ENCODE peak calls at places on chromosomes 12 and 14, in eight cellular contexts. One of them, this sample, is unnamed.

GRCh38 chr14:91968280-91968679 is 20.8 kb upstream of the FBLN5 start:
- DNase-seq in GM23338: no peak
- DNase-seq in suprapubic skin: no peak
- DNase-seq in stimulated activated CD8-positive, alpha-beta memory T cell treated with anti-CD3 and anti-CD28 coated beads, Interleukin-4, amount 100 ng/mL, for 24 hours: no peak
- DNase-seq in posterior cingulate gyrus: no peak
- DNase-seq in central memory CD4-positive, alpha-beta T cell: peak
- DNase-seq in left ventricle myocardium inferior: no peak
- DNase-seq in memory B cell: no peak
- DNase-seq in this sample: no peak

GRCh38 chr12:69108024-69108423 is 131.3 kb upstream of the CPSF6 start:
- DNase-seq in memory B cell: no peak
- DNase-seq in left ventricle myocardium inferior: no peak
- DNase-seq in posterior cingulate gyrus: no peak
- DNase-seq in central memory CD4-positive, alpha-beta T cell: no peak
- DNase-seq in stimulated activated CD8-positive, alpha-beta memory T cell treated with anti-CD3 and anti-CD28 coated beads, Interleukin-4, amount 100 ng/mL, for 24 hours: no peak
- DNase-seq in suprapubic skin: no peak
- DNase-seq in GM23338: peak
- DNase-seq in this sample: no peak

GRCh38 chr12:117686911-117687377 is 281.8 kb downstream of the KSR2 start:
- DNase-seq in memory B cell: no peak
- DNase-seq in left ventricle myocardium inferior: no peak
- DNase-seq in GM23338: no peak
- DNase-seq in stimulated activated CD8-positive, alpha-beta memory T cell treated with anti-CD3 and anti-CD28 coated beads, Interleukin-4, amount 100 ng/mL, for 24 hours: no peak
- DNase-seq in central memory CD4-positive, alpha-beta T cell: no peak
- DNase-seq in suprapubic skin: peak
- DNase-seq in posterior cingulate gyrus: peak
- DNase-seq in this sample: peak

GRCh38 chr14:79248131-79248530 is 963.2 kb downstream of the DIO2 start:
- DNase-seq in GM23338: no peak
- DNase-seq in posterior cingulate gyrus: no peak
- DNase-seq in left ventricle myocardium inferior: no peak
- DNase-seq in central memory CD4-positive, alpha-beta T cell: no peak
- DNase-seq in memory B cell: no peak
- DNase-seq in stimulated activated CD8-positive, alpha-beta memory T cell treated with anti-CD3 and anti-CD28 coated beads, Interleukin-4, amount 100 ng/mL, for 24 hours: no peak
- DNase-seq in suprapubic skin: no peak
- DNase-seq in this sample: no peak

GRCh38 chr12:109714141-109714912 is 702 bp downstream of the FAM222A start:
- DNase-seq in stimulated activated CD8-positive, alpha-beta memory T cell treated with anti-CD3 and anti-CD28 coated beads, Interleukin-4, amount 100 ng/mL, for 24 hours: peak
- DNase-seq in memory B cell: peak
- DNase-seq in suprapubic skin: peak
- DNase-seq in GM23338: peak
- DNase-seq in left ventricle myocardium inferior: peak
- DNase-seq in posterior cingulate gyrus: peak
- DNase-seq in central memory CD4-positive, alpha-beta T cell: peak
- DNase-seq in this sample: peak

GRCh38 chr12:123111498-123112165 is 39.3 kb downstream of the PITPNM2 start:
- DNase-seq in posterior cingulate gyrus: no peak
- DNase-seq in central memory CD4-positive, alpha-beta T cell: no peak
- DNase-seq in suprapubic skin: no peak
- DNase-seq in GM23338: no peak
- DNase-seq in left ventricle myocardium inferior: no peak
- DNase-seq in stimulated activated CD8-positive, alpha-beta memory T cell treated with anti-CD3 and anti-CD28 coated beads, Interleukin-4, amount 100 ng/mL, for 24 hours: peak
- DNase-seq in memory B cell: no peak
- DNase-seq in this sample: no peak

GRCh38 chr12:102948941-102949352 is 8.5 kb upstream of the ASCL1 start:
- DNase-seq in memory B cell: peak
- DNase-seq in stimulated activated CD8-positive, alpha-beta memory T cell treated with anti-CD3 and anti-CD28 coated beads, Interleukin-4, amount 100 ng/mL, for 24 hours: peak
- DNase-seq in GM23338: peak
- DNase-seq in suprapubic skin: no peak
- DNase-seq in central memory CD4-positive, alpha-beta T cell: peak
- DNase-seq in posterior cingulate gyrus: peak
- DNase-seq in left ventricle myocardium inferior: peak
- DNase-seq in this sample: peak

GRCh38 chr14:90558041-90558982 is 161.5 kb downstream of the CALM1 start:
- DNase-seq in left ventricle myocardium inferior: no peak
- DNase-seq in posterior cingulate gyrus: no peak
- DNase-seq in memory B cell: no peak
- DNase-seq in GM23338: no peak
- DNase-seq in stimulated activated CD8-positive, alpha-beta memory T cell treated with anti-CD3 and anti-CD28 coated beads, Interleukin-4, amount 100 ng/mL, for 24 hours: no peak
- DNase-seq in central memory CD4-positive, alpha-beta T cell: no peak
- DNase-seq in suprapubic skin: no peak
- DNase-seq in this sample: no peak

GRCh38 chr14:28761438-28762289 is 4.9 kb upstream of the FOXG1 start:
- DNase-seq in posterior cingulate gyrus: no peak
- DNase-seq in memory B cell: no peak
- DNase-seq in GM23338: no peak
- DNase-seq in central memory CD4-positive, alpha-beta T cell: no peak
- DNase-seq in stimulated activated CD8-positive, alpha-beta memory T cell treated with anti-CD3 and anti-CD28 coated beads, Interleukin-4, amount 100 ng/mL, for 24 hours: no peak
- DNase-seq in suprapubic skin: no peak
- DNase-seq in left ventricle myocardium inferior: no peak
- DNase-seq in this sample: no peak

GRCh38 chr12:107917912-107918800 is 143.7 kb downstream of the ASCL4 start:
- DNase-seq in posterior cingulate gyrus: no peak
- DNase-seq in memory B cell: peak
- DNase-seq in suprapubic skin: no peak
- DNase-seq in stimulated activated CD8-positive, alpha-beta memory T cell treated with anti-CD3 and anti-CD28 coated beads, Interleukin-4, amount 100 ng/mL, for 24 hours: no peak
- DNase-seq in GM23338: peak
- DNase-seq in left ventricle myocardium inferior: no peak
- DNase-seq in central memory CD4-positive, alpha-beta T cell: no peak
- DNase-seq in this sample: no peak

This sample was measured in mesothelial cell of epicardium.